ENCODE peak calls at places on chromosome 15, in ten cellular contexts. Y is CD8-positive, alpha-beta memory T cell; H is stimulated activated CD8-positive, alpha-beta memory T cell treated with anti-CD3 and anti-CD28 coated beads, Interleukin-15, amount 100 ng/mL, for 1 hour; T is activated T-helper 1 cell treated with anti-CD3 and anti-CD28 coated beads, Interleukin-12 subunit alpha, Interleukin-12 subunit beta, Interleukin-2, Interleukin-4 antibody, amounts not matched to agents 30 ng/mL and 10 ng/mL and 1 ng/mL, durations not matched to agents 14 hours and 24 hours and 36 hours; Q is LoVo; P is substantia nigra; J is mesendoderm; B is SHP77 treated with DMSO at 0.1 percent for 48 hours; U is cardiac septum; C is AG04450. Z is an unnamed sample.

GRCh38 chr15:99556010-99556409 is 9.8 kb upstream of the MEF2A start:
- DNase-seq in Y (no peak), H (no peak), T (no peak), Q (no peak), P (no peak), J (no peak), B (no peak), U (no peak), C (no peak), Z (no peak)

GRCh38 chr15:31954364-31954763 is 76.0 kb upstream of the CHRNA7 start:
- DNase-seq in Y (no peak), H (no peak), T (no peak), Q (no peak), P (no peak), J (peak), B (no peak), U (no peak), C (no peak), Z (no peak)

GRCh38 chr15:89090791-89091666 is 2.8 kb downstream of the ABHD2 start:
- DNase-seq in Y (no peak), H (no peak), T (peak), Q (no peak), P (no peak), J (no peak), B (no peak), U (peak), C (no peak), Z (peak)

GRCh38 chr15:100284701-100285100 is 57.1 kb downstream of the ADAMTS17 start:
- DNase-seq in Y (no peak), H (no peak), T (no peak), Q (no peak), P (no peak), J (no peak), B (no peak), U (no peak), C (no peak), Z (no peak)

GRCh38 chr15:66631616-66632263 is 65.9 kb upstream of the LCTL start:
- DNase-seq in Y (no peak), H (no peak), T (no peak), Q (no peak), P (no peak), J (no peak), B (no peak), U (no peak), C (no peak), Z (no peak)

GRCh38 chr15:85312486-85312885 is 67.9 kb upstream of the AKAP13 start:
- DNase-seq in Y (no peak), H (no peak), T (no peak), Q (no peak), P (no peak), J (peak), B (no peak), U (no peak), C (no peak), Z (no peak)

GRCh38 chr15:87212041-87212440 is 1044.5 kb downstream of the NTRK3 start:
- DNase-seq in Y (no peak), H (no peak), T (no peak), Q (no peak), P (no peak), J (no peak), B (no peak), U (no peak), C (no peak), Z (no peak)

GRCh38 chr15:71716990-71717389 is 93.4 kb upstream of the NR2E3 start:
- DNase-seq in Y (no peak), H (no peak), T (no peak), Q (no peak), P (no peak), J (no peak), B (no peak), U (no peak), C (no peak), Z (no peak)

GRCh38 chr15:99369250-99369649 is 118.0 kb downstream of the LRRC28 start:
- DNase-seq in Y (no peak), H (no peak), T (no peak), Q (no peak), P (no peak), J (no peak), B (no peak), U (no peak), C (no peak), Z (no peak)

GRCh38 chr15:58880320-58880719 is 53.2 kb downstream of the SLTM start:
- DNase-seq in Y (no peak), H (no peak), T (no peak), Q (no peak), P (no peak), J (no peak), B (no peak), U (no peak), C (no peak), Z (no peak)

GRCh38 chr15:78438595-78439285 is 724 bp downstream of the IREB2 start:
- DNase-seq in Y (no peak), H (no peak), T (peak), Q (peak), P (no peak), J (peak), B (no peak), U (no peak), C (no peak), Z (no peak)

GRCh38 chr15:58453931-58454793 is 22.4 kb downstream of the LIPC start:
- DNase-seq in Y (no peak), H (no peak), T (peak), Q (no peak), P (no peak), J (no peak), B (no peak), U (no peak), C (no peak), Z (no peak)

GRCh38 chr15:64636541-64636940 is 138.8 kb downstream of the RBPMS2 start:
- DNase-seq in Y (no peak), H (no peak), T (no peak), Q (no peak), P (no peak), J (no peak), B (no peak), U (no peak), C (no peak), Z (no peak)

GRCh38 chr15:32852771-32853170 is 135.0 kb downstream of the GREM1 start:
- DNase-seq in Y (no peak), H (no peak), T (no peak), Q (no peak), P (no peak), J (peak), B (no peak), U (no peak), C (no peak), Z (no peak)

GRCh38 chr15:35427091-35427490 is 118.9 kb downstream of the DPH6 start:
- DNase-seq in Y (no peak), H (no peak), T (no peak), Q (peak), P (no peak), J (peak), B (no peak), U (no peak), C (peak), Z (peak)

GRCh38 chr15:38666865-38667264 is 102.3 kb upstream of the RASGRP1 start:
- DNase-seq in Y (no peak), H (no peak), T (no peak), Q (no peak), P (no peak), J (no peak), B (no peak), U (no peak), C (no peak), Z (no peak)

GRCh38 chr15:77516076-77516475 is 95.4 kb downstream of the HMG20A start:
- DNase-seq in Y (no peak), H (no peak), T (no peak), Q (no peak), P (no peak), J (no peak), B (no peak), U (no peak), C (no peak), Z (no peak)

GRCh38 chr15:57610130-57610529 is 18.4 kb downstream of the MYZAP start:
- DNase-seq in Y (no peak), H (no peak), T (no peak), Q (peak), P (no peak), J (peak), B (no peak), U (peak), C (no peak), Z (peak)

GRCh38 chr15:79897701-79898113 is 893 bp upstream of the MTHFS start:
- DNase-seq in Y (no peak), H (no peak), T (no peak), Q (no peak), P (peak), J (no peak), B (no peak), U (no peak), C (no peak), Z (no peak)

GRCh38 chr15:99452728-99453643 is 112.8 kb upstream of the MEF2A start:
- DNase-seq in Y (no peak), H (no peak), T (no peak), Q (no peak), P (peak), J (no peak), B (no peak), U (peak), C (no peak), Z (no peak)

GRCh38 chr15:34642252-34642651 is 58.8 kb upstream of the GOLGA8B start:
- DNase-seq in Y (no peak), H (no peak), T (no peak), Q (no peak), P (no peak), J (peak), B (no peak), U (no peak), C (no peak), Z (no peak)

GRCh38 chr15:76904461-76905012 is 603 bp downstream of the SCAPER start:
- DNase-seq in Y (no peak), H (no peak), T (no peak), Q (peak), P (peak), J (peak), B (no peak), U (no peak), C (no peak), Z (no peak)

GRCh38 chr15:76239786-76240185 is 71.5 kb downstream of the ETFA start:
- DNase-seq in Y (no peak), H (no peak), T (no peak), Q (no peak), P (no peak), J (no peak), B (no peak), U (no peak), C (no peak), Z (no peak)

GRCh38 chr15:84113919-84114318 is 121.7 kb upstream of the GOLGA6L4 start:
- DNase-seq in Y (no peak), H (no peak), T (no peak), Q (no peak), P (no peak), J (no peak), B (no peak), U (no peak), C (no peak), Z (no peak)

GRCh38 chr15:77860101-77860691 is 217.3 kb downstream of the TBC1D2B start:
- DNase-seq in Y (no peak), H (no peak), T (no peak), Q (no peak), P (no peak), J (no peak), B (no peak), U (peak), C (no peak), Z (no peak)

GRCh38 chr15:69224383-69224782 is 63.9 kb downstream of the GLCE start:
- DNase-seq in Y (no peak), H (no peak), T (no peak), Q (peak), P (no peak), J (peak), B (no peak), U (no peak), C (no peak), Z (no peak)

GRCh38 chr15:98586066-98586465 is 62.3 kb upstream of the IGF1R start:
- DNase-seq in Y (no peak), H (no peak), T (no peak), Q (no peak), P (no peak), J (peak), B (no peak), U (no peak), C (no peak), Z (no peak)

GRCh38 chr15:25345943-25346342 is 92.9 kb downstream of the UBE3A start:
- DNase-seq in Y (no peak), H (no peak), T (no peak), Q (no peak), P (peak), J (peak), B (no peak), U (peak), C (no peak), Z (no peak)

GRCh38 chr15:64503197-64503596 is 42.8 kb downstream of the ZNF609 start:
- DNase-seq in Y (no peak), H (no peak), T (no peak), Q (no peak), P (peak), J (peak), B (no peak), U (no peak), C (peak), Z (peak)

GRCh38 chr15:80251505-80252280 is at the start of gene CTXND1:
- DNase-seq in Y (no peak), H (no peak), T (no peak), Q (no peak), P (no peak), J (no peak), B (no peak), U (no peak), C (no peak), Z (no peak)

Z was measured in pulmonary artery endothelial cell.